ENCODE peak calls at places on chromosomes 2 and 18, in eight cellular contexts. S, N, W, R, U, C, O and L are unnamed samples.

GRCh38 chr2:130187268-130187667 is 5.2 kb downstream of the MZT2B start:
- DNase-seq in O (no peak), R (no peak), S (no peak), U (no peak), C (no peak), W (no peak), N (no peak), L (no peak)

GRCh38 chr18:1014496-1014895 is 109.8 kb downstream of the ADCYAP1 start:
- DNase-seq in R (no peak), N (no peak), W (no peak), O (no peak), U (no peak), C (no peak), S (no peak), L (no peak)

GRCh38 chr2:99810241-99810640 is 320.4 kb upstream of the REV1 start:
- DNase-seq in N (no peak), U (no peak), W (no peak), R (no peak), S (no peak), O (no peak), C (no peak), L (no peak)

GRCh38 chr18:34942276-34942675 is 98.9 kb upstream of the MAPRE2 start:
- DNase-seq in S (no peak), W (no peak), O (no peak), N (peak), U (no peak), R (no peak), C (no peak), L (no peak)

GRCh38 chr2:8669157-8669852 is 12.6 kb upstream of the ID2 start:
- DNase-seq in N (no peak), C (no peak), O (no peak), U (no peak), S (no peak), W (no peak), R (peak), L (no peak)

GRCh38 chr18:26453370-26454030 is 94.9 kb downstream of the KCTD1 start:
- DNase-seq in W (no peak), S (no peak), N (no peak), O (no peak), R (no peak), C (no peak), U (no peak), L (no peak)

GRCh38 chr18:34222025-34222395 is 2.7 kb downstream of the NOL4 start:
- DNase-seq in U (no peak), S (no peak), R (no peak), W (no peak), N (no peak), C (no peak), O (peak), L (no peak)

GRCh38 chr18:76491436-76491800 is 3.6 kb downstream of the ZNF516 start:
- DNase-seq in S (peak), O (no peak), U (peak), N (peak), R (no peak), W (peak), C (peak), L (peak)

GRCh38 chr2:101305492-101306123 is 2.9 kb downstream of the RNF149 start:
- DNase-seq in R (peak), C (no peak), U (no peak), O (no peak), S (no peak), W (no peak), N (peak), L (no peak)

GRCh38 chr2:54492335-54492734 is 36.2 kb downstream of the SPTBN1 start:
- DNase-seq in C (no peak), O (no peak), U (no peak), N (no peak), S (no peak), W (no peak), R (no peak), L (no peak)

GRCh38 chr2:69615078-69615630 is 28.4 kb downstream of the AAK1 start:
- DNase-seq in W (no peak), U (no peak), S (no peak), O (no peak), R (no peak), C (no peak), N (peak), L (no peak)

GRCh38 chr2:122927217-122927616 is 1097.9 kb upstream of the CNTNAP5 start:
- DNase-seq in N (no peak), C (no peak), W (no peak), U (no peak), S (no peak), O (no peak), R (no peak), L (no peak)

GRCh38 chr2:173457366-173457765 is 102.7 kb downstream of the CDCA7 start:
- DNase-seq in N (no peak), W (no peak), R (no peak), O (no peak), U (no peak), S (no peak), C (no peak), L (no peak)

GRCh38 chr2:66301073-66301766 is 133.7 kb upstream of the MEIS1 start:
- DNase-seq in O (no peak), S (peak), C (peak), R (no peak), U (no peak), N (no peak), W (no peak), L (no peak)

GRCh38 chr2:238286551-238286950 is 1.9 kb downstream of the PER2 start:
- DNase-seq in O (no peak), S (peak), W (peak), N (peak), R (peak), C (peak), U (no peak), L (peak)

GRCh38 chr2:215401896-215402379 is 33.9 kb downstream of the FN1 start:
- DNase-seq in N (peak), O (no peak), W (no peak), U (no peak), S (no peak), R (peak), C (no peak), L (no peak)

GRCh38 chr2:7709907-7710306 is 792.7 kb downstream of the RNF144A start:
- DNase-seq in O (no peak), N (no peak), U (no peak), C (no peak), S (no peak), W (no peak), R (no peak), L (no peak)

GRCh38 chr18:13273800-13274199 is 55.2 kb downstream of the LDLRAD4 start:
- DNase-seq in W (no peak), R (no peak), N (no peak), U (peak), C (no peak), S (no peak), O (no peak), L (no peak)

GRCh38 chr18:14924226-14924625 is 176.3 kb downstream of the ANKRD30B start:
- DNase-seq in C (no peak), N (no peak), U (no peak), W (no peak), R (no peak), O (no peak), S (no peak), L (no peak)

GRCh38 chr2:237766334-237766733 is 32.2 kb upstream of the RBM44 start:
- DNase-seq in N (no peak), O (no peak), W (no peak), S (no peak), C (no peak), R (no peak), U (no peak), L (no peak)

GRCh38 chr2:98445167-98445522 is 487 bp downstream of the INPP4A start:
- DNase-seq in R (no peak), S (no peak), O (no peak), W (no peak), U (no peak), C (no peak), N (no peak), L (no peak)

GRCh38 chr2:68196120-68196716 is 38.5 kb downstream of the PNO1 start:
- DNase-seq in C (peak), N (peak), O (no peak), S (no peak), W (no peak), U (no peak), R (no peak), L (no peak)

GRCh38 chr2:152336103-152336853 is 1.3 kb downstream of the FMNL2 start:
- DNase-seq in O (peak), S (peak), C (peak), W (peak), R (no peak), N (peak), U (no peak), L (no peak)

GRCh38 chr18:59705145-59705544 is 7.9 kb upstream of the CCBE1 start:
- DNase-seq in U (no peak), W (no peak), R (no peak), C (no peak), N (no peak), O (no peak), S (no peak), L (no peak)

GRCh38 chr2:73284296-73285161 is at the start of gene FBXO41:
- DNase-seq in S (peak), C (peak), N (no peak), R (no peak), W (no peak), U (peak), O (no peak), L (no peak)

GRCh38 chr2:126885701-126886121 is 13.0 kb upstream of the TEX51 start:
- DNase-seq in O (no peak), U (no peak), S (peak), N (no peak), C (peak), R (no peak), W (no peak), L (no peak)

GRCh38 chr2:191122638-191123294 is 28.0 kb downstream of the STAT4 start:
- DNase-seq in W (no peak), U (no peak), C (no peak), S (no peak), N (no peak), O (no peak), R (no peak), L (no peak)

GRCh38 chr2:202249521-202249850 is 11.1 kb upstream of the SUMO1 start:
- DNase-seq in R (no peak), U (no peak), S (no peak), C (no peak), W (no peak), N (no peak), O (no peak), L (no peak)

GRCh38 chr2:70696142-70696541 is 71.9 kb downstream of the ADD2 start:
- DNase-seq in S (no peak), W (no peak), C (peak), R (no peak), U (no peak), O (no peak), N (no peak), L (peak)

GRCh38 chr2:232643147-232643425 is 9.7 kb downstream of the EFHD1 start:
- DNase-seq in S (no peak), C (no peak), W (no peak), N (no peak), R (no peak), U (no peak), O (no peak), L (no peak)

GRCh38 chr2:45469314-45470099 is 141.6 kb downstream of the SRBD1 start:
- DNase-seq in W (no peak), R (no peak), S (no peak), N (no peak), O (no peak), U (no peak), C (no peak), L (no peak)

GRCh38 chr18:52323802-52324201 is 16.2 kb upstream of the DCC start:
- DNase-seq in S (no peak), O (no peak), N (no peak), C (no peak), R (no peak), U (no peak), W (no peak), L (no peak)

GRCh38 chr2:73269686-73270465 is 14.4 kb downstream of the FBXO41 start:
- DNase-seq in S (no peak), U (no peak), C (no peak), R (no peak), W (no peak), O (no peak), N (no peak), L (no peak)

GRCh38 chr2:126513033-126513432 is 142.9 kb upstream of the GYPC start:
- DNase-seq in C (no peak), S (no peak), R (no peak), U (no peak), N (peak), O (no peak), W (no peak), L (no peak)

GRCh38 chr18:48135436-48135966 is 205.0 kb upstream of the SMAD2 start:
- DNase-seq in U (no peak), R (no peak), W (no peak), C (no peak), S (no peak), O (no peak), N (no peak), L (no peak)

GRCh38 chr18:48316177-48316576 is 93.0 kb downstream of the ZBTB7C start:
- DNase-seq in C (no peak), S (no peak), W (no peak), U (no peak), R (no peak), N (no peak), O (no peak), L (no peak)

GRCh38 chr2:52336951-52337350 is 1305.0 kb upstream of the NRXN1 start:
- DNase-seq in N (no peak), W (no peak), C (no peak), R (no peak), O (no peak), S (no peak), U (no peak), L (no peak)

GRCh38 chr2:191421950-191422349 is 176.7 kb downstream of the MYO1B start:
- DNase-seq in S (no peak), U (no peak), W (no peak), N (no peak), C (no peak), O (no peak), R (no peak), L (no peak)

GRCh38 chr2:31231571-31232287 is 2.2 kb upstream of the EHD3 start:
- DNase-seq in N (no peak), S (no peak), R (no peak), C (no peak), U (no peak), W (no peak), O (no peak), L (no peak)

GRCh38 chr2:205723174-205723573 is 40.9 kb downstream of the NRP2 start:
- DNase-seq in S (no peak), C (no peak), R (no peak), O (no peak), W (no peak), N (no peak), U (no peak), L (no peak)

GRCh38 chr2:109260886-109261700 is 132.1 kb downstream of the SH3RF3 start:
- DNase-seq in O (no peak), N (no peak), C (peak), U (no peak), S (no peak), R (no peak), W (no peak), L (no peak)
- TF ChIP-seq CTCF in O (no peak), N (peak), C (no peak), U (no peak), S (peak), R (peak), W (no peak), L (peak)

GRCh38 chr18:39571511-39571910 is 2005.9 kb upstream of the CELF4 start:
- DNase-seq in S (no peak), C (no peak), O (no peak), U (no peak), R (no peak), N (peak), W (no peak), L (no peak)
- TF ChIP-seq CTCF in S (peak), C (peak), O (peak), U (no peak), R (peak), N (peak), W (no peak), L (peak)

GRCh38 chr18:63241317-63241712 is 78.3 kb downstream of the BCL2 start:
- DNase-seq in U (no peak), C (no peak), O (no peak), R (no peak), W (no peak), N (no peak), S (no peak), L (no peak)
- TF ChIP-seq CTCF in U (no peak), C (no peak), O (no peak), R (no peak), W (no peak), N (no peak), S (no peak), L (no peak)

GRCh38 chr2:222167762-222168161 is 131.0 kb downstream of the PAX3 start:
- DNase-seq in N (no peak), C (no peak), O (no peak), R (no peak), W (no peak), S (no peak), U (no peak), L (no peak)
- TF ChIP-seq CTCF in N (no peak), C (no peak), O (no peak), R (no peak), W (no peak), S (no peak), U (no peak), L (no peak)

GRCh38 chr2:10267551-10268465 is 34.9 kb upstream of the HPCAL1 start:
- DNase-seq in W (peak), S (no peak), O (peak), N (no peak), R (no peak), C (peak), U (no peak), L (peak)
- TF ChIP-seq CTCF in W (no peak), S (no peak), O (no peak), N (no peak), R (no peak), C (no peak), U (no peak), L (no peak)

DNA sequence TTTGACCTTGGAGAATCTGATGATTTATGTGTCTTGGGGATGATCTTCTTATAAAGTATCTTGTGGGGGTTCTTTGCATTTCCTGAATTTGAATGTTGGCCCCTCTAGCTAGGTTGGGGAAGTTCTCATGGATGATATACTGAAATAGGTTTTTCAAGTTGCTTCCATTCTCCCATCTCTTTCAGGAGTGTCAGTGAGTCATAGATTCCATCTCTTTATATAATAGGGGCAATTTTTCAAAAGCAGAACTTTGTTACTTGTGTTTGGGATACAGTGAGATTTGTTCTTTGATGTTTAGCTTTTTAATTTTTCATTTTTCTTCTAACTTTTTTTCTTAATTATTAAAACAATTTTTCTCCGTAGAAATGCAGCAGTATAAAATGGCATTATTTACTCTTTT is 19.4 kb downstream of the TMEM87B start:
- DNase-seq in U (no peak), O (no peak), R (no peak), W (no peak), N (no peak), C (no peak), S (no peak), L (no peak)
- TF ChIP-seq CTCF in U (no peak), O (no peak), R (no peak), W (no peak), N (no peak), C (no peak), S (no peak), L (no peak)

GRCh38 chr2:14831458-14831857 is 198.9 kb downstream of the LRATD1 start:
- DNase-seq in C (no peak), N (no peak), O (no peak), W (no peak), U (no peak), R (no peak), S (no peak), L (no peak)
- TF ChIP-seq CTCF in C (no peak), N (no peak), O (no peak), W (no peak), U (no peak), R (no peak), S (peak), L (no peak)

GRCh38 chr2:27094353-27094984 is 7.9 kb downstream of the KHK start:
- DNase-seq in U (no peak), S (no peak), W (no peak), C (no peak), R (no peak), O (no peak), N (no peak), L (no peak)

GRCh38 chr2:27091746-27092695 is 5.4 kb downstream of the KHK start:
- DNase-seq in R (no peak), C (no peak), S (no peak), N (no peak), W (no peak), O (no peak), U (no peak), L (no peak)

GRCh38 chr2:27095427-27095744 is 8.8 kb downstream of the KHK start:
- DNase-seq in C (no peak), O (no peak), R (no peak), S (no peak), W (no peak), N (no peak), U (no peak), L (no peak)

GRCh38 chr2:27093430-27094352 is 7.1 kb downstream of the KHK start:
- DNase-seq in S (no peak), N (no peak), O (no peak), W (no peak), C (no peak), U (no peak), R (no peak), L (no peak)

GRCh38 chr2:27092696-27093429 is 6.3 kb downstream of the KHK start:
- DNase-seq in R (no peak), S (no peak), U (no peak), W (no peak), C (no peak), N (no peak), O (no peak), L (no peak)
- TF ChIP-seq CTCF in R (no peak), S (no peak), U (no peak), W (no peak), C (no peak), N (no peak), O (no peak), L (no peak)

DNA sequence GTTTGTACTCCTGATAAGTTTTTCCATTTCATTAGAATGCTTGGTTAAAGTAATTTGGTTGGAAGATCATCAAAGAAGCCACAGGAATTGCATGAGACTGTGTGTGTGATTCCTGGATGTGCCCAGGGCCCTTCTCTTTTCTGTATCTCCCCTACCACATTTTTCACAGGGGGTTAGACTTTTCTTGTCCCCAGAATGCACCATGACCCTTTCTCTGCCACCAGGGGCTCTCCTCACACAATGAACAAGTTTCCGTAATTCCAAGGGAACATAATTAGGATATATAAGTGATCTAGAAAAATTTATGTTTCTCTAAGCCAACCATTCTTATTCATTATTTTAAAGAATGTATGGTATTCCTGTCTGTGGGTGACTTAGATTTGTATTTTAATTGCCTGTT is 291.8 kb downstream of the NEDD4L start:
- DNase-seq in R (no peak), N (no peak), C (no peak), U (no peak), W (no peak), S (no peak), O (no peak), L (no peak)
- TF ChIP-seq CTCF in R (peak), N (peak), C (no peak), U (no peak), W (no peak), S (peak), O (no peak), L (no peak)

DNA sequence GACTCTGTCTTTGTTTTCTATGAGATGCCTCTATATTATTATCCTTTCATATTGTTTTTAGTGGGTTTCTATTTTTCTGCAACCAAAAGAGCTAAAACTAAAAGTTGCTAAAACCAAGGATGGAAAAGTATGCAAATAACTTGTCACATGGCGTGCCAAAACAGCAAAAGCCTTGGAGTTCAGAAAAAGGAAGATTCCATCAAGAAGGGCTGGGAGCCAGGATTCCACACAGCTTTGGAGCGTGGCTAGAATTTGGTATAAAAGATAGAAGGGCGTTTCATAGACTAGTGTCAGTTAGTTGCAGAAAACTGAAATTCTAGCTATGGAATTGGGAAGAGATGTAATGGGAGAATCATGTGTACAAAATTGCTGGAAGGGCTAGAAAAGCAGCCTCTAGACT is 4.1 kb downstream of the SCYGR1 start:
- DNase-seq in S (no peak), C (no peak), W (no peak), R (no peak), O (no peak), N (no peak), U (no peak), L (no peak)
- TF ChIP-seq CTCF in S (no peak), C (no peak), W (no peak), R (no peak), O (no peak), N (no peak), U (no peak), L (no peak)